ENCODE peak calls at places on chromosomes 4 and X, in five cellular contexts. N, U, V, I and A are unnamed samples.

GRCh38 chrX:384861-385260 is 1.8 kb downstream of the PPP2R3B start:
- DNase-seq in N (no peak), U (no peak), V (no peak), I (no peak), A (no peak)

GRCh38 chrX:13398073-13398823 is 78.4 kb upstream of the ATXN3L start:
- DNase-seq in N (peak; percentile 51), U (peak; percentile 100), V (peak; percentile 40), I (no peak), A (peak; percentile 84)

GRCh38 chr4:183503497-183504063 is 1.3 kb upstream of the ING2 start:
- DNase-seq in N (no peak), U (no peak), V (no peak), I (no peak), A (no peak)

GRCh38 chr4:2458546-2459491 is 10.1 kb upstream of the RNF4 start:
- DNase-seq in N (no peak), U (no peak), V (no peak), I (no peak), A (no peak)

GRCh38 chr4:4867745-4868505 is 8.5 kb downstream of the MSX1 start:
- DNase-seq in N (no peak), U (no peak), V (no peak), I (no peak), A (no peak)

GRCh38 chr4:59612235-59612634 is 1587.9 kb upstream of the ADGRL3 start:
- DNase-seq in N (no peak), U (peak; percentile 2), V (no peak), I (no peak), A (no peak)

GRCh38 chr4:2441393-2442174 is 22.8 kb downstream of the CFAP99 start:
- DNase-seq in N (peak; percentile 42), U (peak; percentile 41), V (no peak), I (peak; percentile 63), A (peak; percentile 67)

GRCh38 chrX:103774070-103774642 is 2.5 kb upstream of the PLP1 start:
- DNase-seq in N (no peak), U (peak; percentile 52), V (peak; percentile 14), I (no peak), A (no peak)

GRCh38 chr4:161303551-161303950 is 860.2 kb downstream of the FSTL5 start:
- DNase-seq in N (no peak), U (no peak), V (no peak), I (no peak), A (no peak)

GRCh38 chr4:81032174-81032551 is 1.7 kb downstream of the BMP3 start:
- DNase-seq in N (no peak), U (no peak), V (no peak), I (no peak), A (no peak)

GRCh38 chr4:147862043-147862692 is 130.3 kb downstream of the ARHGAP10 start:
- DNase-seq in N (no peak), U (no peak), V (no peak), I (no peak), A (no peak)

GRCh38 chr4:686371-687040 is 2.4 kb downstream of the SLC49A3 start:
- DNase-seq in N (no peak), U (no peak), V (no peak), I (no peak), A (no peak)

GRCh38 chrX:41449138-41449537 is 2.0 kb downstream of the NYX start:
- DNase-seq in N (no peak), U (no peak), V (no peak), I (no peak), A (no peak)

GRCh38 chr4:23915459-23916132 is 25.7 kb upstream of the PPARGC1A start:
- DNase-seq in N (no peak), U (no peak), V (no peak), I (no peak), A (no peak)

GRCh38 chr4:140986045-140986444 is 147.2 kb downstream of the RNF150 start:
- DNase-seq in N (no peak), U (no peak), V (no peak), I (no peak), A (no peak)

GRCh38 chr4:99816611-99817309 is at the start of gene DAPP1:
- DNase-seq in N (peak; percentile 40), U (no peak), V (peak; percentile 23), I (peak; percentile 68), A (no peak)

GRCh38 chr4:70709551-70710080 is 12.1 kb upstream of the RUFY3 start:
- DNase-seq in N (no peak), U (no peak), V (no peak), I (no peak), A (no peak)

GRCh38 chrX:68049466-68049865 is 383.8 kb downstream of the OPHN1 start:
- DNase-seq in N (no peak), U (peak; percentile 4), V (no peak), I (no peak), A (no peak)

GRCh38 chrX:39975094-39975865 is 122.5 kb downstream of the BCOR start:
- DNase-seq in N (no peak), U (no peak), V (no peak), I (peak; percentile 71), A (peak; percentile 58)

GRCh38 chrX:7444967-7445366 is 297.0 kb upstream of the PUDP start:
- DNase-seq in N (no peak), U (no peak), V (no peak), I (no peak), A (no peak)

GRCh38 chr4:158890294-158890693 is 121.5 kb downstream of the FNIP2 start:
- DNase-seq in N (no peak), U (no peak), V (no peak), I (no peak), A (no peak)

GRCh38 chr4:84573738-84574720 is 8.9 kb upstream of the CDS1 start:
- DNase-seq in N (no peak), U (no peak), V (no peak), I (no peak), A (no peak)

GRCh38 chr4:23945521-23946017 is 55.7 kb upstream of the PPARGC1A start:
- DNase-seq in N (no peak), U (peak; percentile 86), V (no peak), I (no peak), A (no peak)

GRCh38 chrX:103477496-103477895 is 41.8 kb downstream of the RAB40A start:
- DNase-seq in N (no peak), U (peak; percentile 42), V (no peak), I (no peak), A (no peak)

GRCh38 chr4:62548108-62548524 is 1348.0 kb downstream of the ADGRL3 start:
- DNase-seq in N (no peak), U (no peak), V (no peak), I (no peak), A (no peak)

GRCh38 chr4:19521151-19521550 is 730.6 kb upstream of the SLIT2 start:
- DNase-seq in N (no peak), U (no peak), V (no peak), I (no peak), A (no peak)

GRCh38 chr4:142719854-142720541 is 126.1 kb downstream of the INPP4B start:
- DNase-seq in N (no peak), U (peak; percentile 21), V (no peak), I (no peak), A (peak; percentile 21)
- TF ChIP-seq CTCF in N (no peak), U (peak; percentile 57), V (peak; percentile 19), I (peak; percentile 26), A (peak; percentile 37)

GRCh38 chrX:56762707-56763555 is 33.9 kb downstream of the NBDY start:
- DNase-seq in N (no peak), U (no peak), V (no peak), I (no peak), A (no peak)
- H3K4me1 ChIP-seq in N (peaks cover 10% of the 10 kb centered on the region), U (peaks cover 3% of the 10 kb centered on the region), V (no peaks in the 10 kb centered on the region), I (peaks cover 7% of the 10 kb centered on the region), A (no peaks in the 10 kb centered on the region)

DNA sequence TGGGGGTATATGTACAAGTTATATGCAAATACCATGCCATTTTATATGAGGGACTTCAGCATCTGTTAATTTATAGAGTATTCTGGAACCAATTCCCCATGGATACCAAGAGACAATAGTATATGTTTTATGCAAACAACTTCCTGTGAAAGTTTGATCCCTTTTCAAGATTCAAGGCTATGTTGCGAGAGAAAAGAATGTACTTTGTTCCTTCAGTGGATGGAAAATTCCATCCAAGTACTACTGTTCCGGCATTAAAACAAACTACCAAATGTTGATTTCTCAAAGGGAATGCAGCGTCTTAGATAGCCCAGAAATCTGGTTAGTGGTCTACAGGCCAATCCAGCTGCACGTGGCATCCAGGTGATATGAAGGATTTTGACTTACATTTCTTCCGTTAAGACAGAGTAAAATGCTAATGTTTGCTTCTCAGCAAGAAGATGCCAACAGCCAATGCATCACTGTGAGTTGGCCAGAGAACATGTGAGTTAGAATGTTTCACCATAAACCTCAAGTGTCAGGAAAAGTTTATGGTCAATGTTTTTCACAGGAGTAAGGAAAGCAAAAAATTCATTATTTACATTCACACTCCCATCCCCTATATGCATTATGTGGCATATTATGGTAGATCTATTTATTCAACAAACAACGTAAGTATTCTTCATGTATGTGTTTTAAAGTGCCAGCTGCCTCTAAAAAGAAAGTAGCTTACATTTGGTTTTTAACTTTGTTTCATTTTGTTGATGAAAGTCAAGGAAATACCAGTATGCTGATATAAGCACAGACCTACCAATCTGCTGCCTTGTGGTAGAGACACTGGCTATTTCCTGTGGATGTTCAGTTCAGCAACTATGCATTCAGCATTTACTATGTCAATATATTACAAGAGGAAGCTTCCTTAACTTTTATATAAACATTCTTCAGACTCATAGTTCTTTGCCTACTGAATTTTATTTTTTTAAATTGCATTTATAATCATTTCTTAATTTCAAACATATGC is 44.4 kb downstream of the METTL14 start:
- DNase-seq in N (no peak), U (peak; percentile 92), V (no peak), I (no peak), A (no peak)
- TF ChIP-seq CTCF in N (no peak), U (no peak), V (no peak), I (no peak), A (no peak)

GRCh38 chr4:10101559-10102192 is 14.9 kb downstream of the WDR1 start:
- DNase-seq in N (no peak), U (no peak), V (no peak), I (no peak), A (no peak)
- H3K4me1 ChIP-seq in N (peaks cover 28% of the 10 kb centered on the region), U (peaks cover 55% of the 10 kb centered on the region), V (peaks cover 15% of the 10 kb centered on the region), I (peaks cover 6% of the 10 kb centered on the region), A (no peaks in the 10 kb centered on the region)

DNA sequence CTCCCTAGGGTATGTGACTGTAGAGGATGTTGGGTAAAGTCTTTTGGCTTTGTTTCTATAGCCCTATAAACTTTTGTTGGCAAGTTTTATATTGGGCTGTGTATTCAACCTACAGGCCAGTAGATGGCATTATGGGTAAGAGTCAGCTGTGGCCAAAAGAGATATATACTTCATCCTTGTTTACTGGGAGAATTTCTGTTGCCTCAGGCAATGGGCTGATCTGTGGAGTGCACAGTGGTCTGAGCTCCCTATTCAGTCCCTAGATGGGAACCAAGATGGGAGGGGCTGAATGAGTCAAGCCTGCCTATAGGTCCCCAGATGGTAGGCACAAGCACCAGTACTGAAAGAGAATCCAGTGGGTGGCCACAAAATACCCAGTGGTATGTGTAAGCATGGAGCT is 580.6 kb downstream of the EPHA5 start:
- DNase-seq in N (no peak), U (no peak), V (no peak), I (no peak), A (peak; percentile 2)
- TF ChIP-seq CTCF in N (no peak), U (no peak), V (no peak), I (no peak), A (no peak)

GRCh38 chr4:152682143-152682542 is 2.3 kb upstream of the TMEM154 start:
- DNase-seq in N (no peak), U (no peak), V (no peak), I (no peak), A (no peak)
- H3K4me1 ChIP-seq in N (peaks cover 6% of the 10 kb centered on the region), U (no peaks in the 10 kb centered on the region), V (no peaks in the 10 kb centered on the region), I (no peaks in the 10 kb centered on the region), A (no peaks in the 10 kb centered on the region)